ENCODE peak calls at places on chromosomes 3 and 15, in seven cellular contexts. I is CD8-positive, alpha-beta T cell; T is stomach; N is AG09309; Z is right atrium auricular region; M is kidney; O is ascending aorta. A is an unnamed sample.

GRCh38 chr15:65069179-65069578 is 1.4 kb upstream of the RASL12 start:
- DNase-seq in I (no peak), T (no peak), N (peak), Z (no peak), M (no peak), O (no peak), A (no peak)

GRCh38 chr3:127770671-127771370 is 51.5 kb downstream of the MGLL start:
- DNase-seq in I (no peak), T (no peak), N (no peak), Z (no peak), M (no peak), O (no peak), A (no peak)

GRCh38 chr3:60319179-60319858 is 931.9 kb downstream of the FHIT start:
- DNase-seq in I (no peak), T (no peak), N (no peak), Z (no peak), M (no peak), O (no peak), A (no peak)

GRCh38 chr3:161310649-161311423 is 60.5 kb downstream of the SPTSSB start:
- DNase-seq in I (peak), T (no peak), N (no peak), Z (no peak), M (no peak), O (no peak), A (no peak)

GRCh38 chr15:85563328-85563727 is 182.9 kb downstream of the AKAP13 start:
- DNase-seq in I (no peak), T (peak), N (peak), Z (no peak), M (no peak), O (no peak), A (no peak)

GRCh38 chr3:118806423-118806822 is 228.2 kb downstream of the IGSF11 start:
- DNase-seq in I (no peak), T (no peak), N (no peak), Z (no peak), M (no peak), O (no peak), A (no peak)

GRCh38 chr15:30791239-30791638 is 112.5 kb upstream of the FAN1 start:
- DNase-seq in I (no peak), T (no peak), N (no peak), Z (no peak), M (peak), O (no peak), A (no peak)

GRCh38 chr3:31230834-31231233 is 301.9 kb upstream of the STT3B start:
- DNase-seq in I (no peak), T (no peak), N (no peak), Z (no peak), M (no peak), O (no peak), A (no peak)

GRCh38 chr3:143672396-143673165 is 175.7 kb downstream of the SLC9A9 start:
- DNase-seq in I (no peak), T (no peak), N (no peak), Z (no peak), M (no peak), O (no peak), A (no peak)

GRCh38 chr3:49054344-49054862 is 25.2 kb upstream of the IMPDH2 start:
- DNase-seq in I (no peak), T (no peak), N (no peak), Z (no peak), M (no peak), O (no peak), A (no peak)

GRCh38 chr3:109563149-109563548 is 225.8 kb upstream of the DPPA4 start:
- DNase-seq in I (peak), T (no peak), N (no peak), Z (no peak), M (no peak), O (no peak), A (no peak)

GRCh38 chr15:46129145-46129544 is 494.3 kb downstream of the SQOR start:
- DNase-seq in I (no peak), T (no peak), N (no peak), Z (no peak), M (no peak), O (no peak), A (no peak)

GRCh38 chr3:81910244-81910852 is 148.9 kb upstream of the GBE1 start:
- DNase-seq in I (no peak), T (no peak), N (no peak), Z (no peak), M (no peak), O (no peak), A (no peak)

GRCh38 chr3:138434276-138434874 is at the start of gene ESYT3:
- DNase-seq in I (no peak), T (peak), N (no peak), Z (peak), M (peak), O (no peak), A (peak)

GRCh38 chr3:37986479-37987314 is 3.9 kb upstream of the VILL start:
- DNase-seq in I (no peak), T (peak), N (no peak), Z (no peak), M (peak), O (no peak), A (peak)

GRCh38 chr3:111738238-111738637 is 120.8 kb upstream of the PHLDB2 start:
- DNase-seq in I (no peak), T (no peak), N (no peak), Z (no peak), M (no peak), O (no peak), A (no peak)

GRCh38 chr15:60326824-60327654 is 70.7 kb downstream of the ANXA2 start:
- DNase-seq in I (peak), T (no peak), N (peak), Z (no peak), M (no peak), O (no peak), A (no peak)

GRCh38 chr3:195909294-195909644 is 918 bp upstream of the TNK2 start:
- DNase-seq in I (no peak), T (no peak), N (no peak), Z (no peak), M (peak), O (no peak), A (no peak)

GRCh38 chr15:42456971-42457370 is 34.0 kb downstream of the ZNF106 start:
- DNase-seq in I (no peak), T (no peak), N (no peak), Z (no peak), M (no peak), O (no peak), A (no peak)
- H3K4me3 ChIP-seq in I (no peak), T (peak), N (no peak), Z (peak), M (no peak), O (peak), A (no peak)

GRCh38 chr15:67548862-67549651 is 6.6 kb downstream of the MAP2K5 start:
- DNase-seq in I (no peak), T (peak), N (no peak), Z (no peak), M (no peak), O (no peak), A (no peak)
- H3K4me3 ChIP-seq in I (no peak), T (no peak), N (no peak), Z (no peak), M (no peak), O (no peak), A (no peak)

GRCh38 chr3:184174646-184175492 is at the start of gene AP2M1:
- DNase-seq in I (peak), T (peak), N (peak), Z (peak), M (peak), O (peak), A (peak)
- H3K4me3 ChIP-seq in I (peak), T (peak), N (peak), Z (peak), M (peak), O (peak), A (peak)

DNA sequence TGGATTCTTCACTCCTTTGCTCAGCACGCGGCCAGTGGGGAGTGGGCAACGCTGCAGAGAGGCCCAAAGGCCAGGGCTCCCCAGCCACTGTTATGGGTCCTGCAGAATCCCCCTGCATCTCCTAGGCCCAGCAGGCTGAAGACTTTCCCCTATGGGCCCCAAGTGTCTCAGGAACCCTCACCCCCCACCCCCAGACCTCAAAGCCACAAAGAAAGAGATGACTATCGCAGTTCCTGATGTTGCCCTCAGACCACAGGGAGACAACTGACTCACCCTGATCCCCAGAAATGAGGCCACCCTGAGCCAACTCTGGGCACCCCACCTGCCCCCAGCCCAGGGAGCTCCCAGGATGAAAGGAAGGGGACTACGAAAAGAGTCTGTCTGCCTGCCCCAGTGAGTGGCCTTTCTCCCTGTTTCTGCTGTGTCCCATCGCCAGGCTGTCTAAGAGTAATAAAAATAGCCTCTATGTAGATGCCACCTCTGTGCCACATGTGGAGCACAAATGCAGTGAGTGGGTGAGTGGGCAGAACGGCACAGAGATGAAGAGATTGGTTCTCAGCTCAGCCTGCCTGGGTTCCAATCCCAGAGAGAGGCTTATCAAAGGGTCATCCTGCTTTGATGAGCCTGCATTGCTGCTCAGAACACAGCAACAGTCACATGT is 283.0 kb downstream of the UACA start:
- DNase-seq in I (peak), T (no peak), N (no peak), Z (no peak), M (no peak), O (no peak), A (no peak)
- H3K4me3 ChIP-seq in I (no peak), T (no peak), N (no peak), Z (no peak), M (no peak), O (no peak), A (no peak)

DNA sequence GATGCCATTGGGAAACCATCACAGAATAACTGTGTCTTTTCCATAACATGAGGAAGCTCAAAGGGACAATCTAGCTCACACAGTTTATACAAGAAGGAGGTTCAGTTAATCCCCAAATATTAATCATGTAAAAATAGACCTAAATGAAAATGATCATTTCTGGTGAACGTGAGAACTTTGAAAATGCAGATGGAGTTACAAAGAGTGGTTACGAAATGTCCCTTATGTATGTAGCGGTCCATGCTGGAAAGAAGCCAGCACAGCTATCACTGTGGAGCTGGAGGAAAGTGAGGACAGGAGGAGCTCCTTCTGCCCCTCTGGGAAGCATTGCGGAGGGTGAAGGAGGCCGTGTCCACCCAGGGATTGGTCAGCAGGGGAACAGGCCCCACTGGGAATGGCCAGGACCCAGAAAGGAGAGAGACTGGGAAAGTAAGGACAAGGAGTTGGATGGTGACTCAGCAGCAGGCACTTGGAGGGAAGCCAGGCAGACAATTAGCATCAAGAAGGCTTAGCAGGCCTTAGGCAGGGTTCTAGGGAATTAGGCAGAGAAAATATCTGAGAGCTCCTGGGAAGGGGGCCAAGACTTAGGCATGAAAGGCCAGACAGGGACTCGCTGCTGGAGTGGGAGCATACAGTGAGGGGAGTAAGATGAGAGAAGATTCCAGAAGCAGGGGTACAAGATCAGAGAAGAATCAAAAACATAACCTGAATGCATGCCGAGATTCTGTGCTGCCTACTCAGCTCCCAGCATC is 171.2 kb upstream of the UMPS start:
- DNase-seq in I (no peak), T (peak), N (peak), Z (peak), M (peak), O (peak), A (peak)
- H3K4me3 ChIP-seq in I (no peak), T (no peak), N (no peak), Z (no peak), M (no peak), O (no peak), A (no peak)

GRCh38 chr3:129224984-129225393 is 24.4 kb upstream of the COPG1 start:
- DNase-seq in I (no peak), T (peak), N (peak), Z (peak), M (peak), O (peak), A (peak)
- H3K4me3 ChIP-seq in I (no peak), T (no peak), N (no peak), Z (no peak), M (peak), O (peak), A (no peak)

GRCh38 chr3:3739345-3740060 is 59.7 kb upstream of the LRRN1 start:
- DNase-seq in I (no peak), T (no peak), N (no peak), Z (no peak), M (no peak), O (no peak), A (no peak)
- H3K4me3 ChIP-seq in I (no peak), T (no peak), N (no peak), Z (no peak), M (no peak), O (no peak), A (no peak)

GRCh38 chr15:81024891-81025290 is 24.2 kb downstream of the TLNRD1 start:
- DNase-seq in I (no peak), T (no peak), N (no peak), Z (no peak), M (no peak), O (no peak), A (no peak)

GRCh38 chr15:81027200-81027599 is 26.5 kb downstream of the TLNRD1 start:
- DNase-seq in I (no peak), T (no peak), N (no peak), Z (no peak), M (no peak), O (no peak), A (no peak)

GRCh38 chr15:81021321-81021720 is 20.6 kb downstream of the TLNRD1 start:
- DNase-seq in I (no peak), T (no peak), N (no peak), Z (no peak), M (no peak), O (no peak), A (no peak)

GRCh38 chr15:81023483-81024264 is 23.0 kb downstream of the TLNRD1 start:
- DNase-seq in I (no peak), T (no peak), N (peak), Z (peak), M (peak), O (peak), A (peak)

DNA sequence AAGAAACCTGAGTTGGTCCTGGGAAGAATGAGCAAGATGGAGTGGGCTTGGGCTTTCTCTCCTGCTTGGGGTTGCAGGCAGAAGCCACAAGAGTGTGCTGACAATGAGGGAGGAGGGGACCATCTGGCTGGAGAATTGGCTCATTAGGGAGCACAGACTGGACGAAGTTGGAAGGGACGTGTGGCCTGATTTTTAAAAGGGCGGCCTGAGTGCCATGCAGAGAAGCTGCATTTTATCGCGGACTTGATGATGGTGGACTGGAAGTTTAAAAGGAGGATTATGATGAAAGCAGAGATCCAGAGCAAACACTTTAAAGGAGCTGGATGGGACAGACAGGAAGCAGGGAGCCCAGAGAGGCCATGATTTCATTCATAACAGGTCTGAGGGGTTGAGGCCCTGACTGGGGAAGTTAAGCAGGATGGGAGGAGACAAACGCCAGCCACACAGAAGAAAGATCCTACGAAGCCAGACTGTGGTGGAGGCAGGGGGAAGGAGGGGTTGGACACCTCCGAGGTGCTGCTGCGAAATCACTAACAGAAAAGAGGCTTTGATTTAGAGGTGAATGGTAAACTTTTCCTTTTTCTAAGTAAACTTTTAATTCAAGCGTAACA is 23.6 kb downstream of the TLNRD1 start:
- DNase-seq in I (no peak), T (no peak), N (no peak), Z (no peak), M (no peak), O (no peak), A (no peak)
- H3K4me3 ChIP-seq in I (no peak), T (no peak), N (no peak), Z (no peak), M (no peak), O (no peak), A (no peak)

GRCh38 chr3:101310580-101311375 is 9.6 kb downstream of the IMPG2 start:
- DNase-seq in I (no peak), T (no peak), N (peak), Z (no peak), M (no peak), O (no peak), A (no peak)
- H3K4me3 ChIP-seq in I (no peak), T (no peak), N (no peak), Z (no peak), M (no peak), O (no peak), A (no peak)

A was measured in right lobe of liver.